ENCODE peak calls at places on chromosomes 16 and 17, in six cellular contexts. N is cardiac muscle cell; C is MV-4-11; I is activated T-cell treated with anti-CD3 and anti-CD28 coated beads, Interleukin-2, amount 50 U/mL, for 72 hours; H is GF-D8; Y is CD4-positive, alpha-beta T cell. Q is an unnamed sample.
A peak's percentile ranks its signal among the peaks of the same experiment; 100 is the strongest.

GRCh38 chr16:78363843-78364242 is 264.4 kb downstream of the WWOX start:
- DNase-seq in H (no peak), I (no peak), C (no peak), N (no peak), Y (no peak), Q (no peak)

GRCh38 chr16:81376880-81377279 is 62.1 kb downstream of the GAN start:
- DNase-seq in Y (no peak), C (no peak), I (peak; percentile 37), H (no peak), N (peak; percentile 6), Q (peak; percentile 4)

GRCh38 chr16:56871172-56871593 is 6.2 kb downstream of the SLC12A3 start:
- DNase-seq in I (no peak), N (peak; percentile 38), C (peak; percentile 95), Y (no peak), H (no peak), Q (no peak)

GRCh38 chr17:56595831-56596740 is 2.6 kb downstream of the NOG start:
- DNase-seq in Y (peak; percentile 20), I (no peak), H (no peak), N (no peak), C (no peak), Q (no peak)

GRCh38 chr16:68283840-68284595 is 19.7 kb downstream of the SLC7A6 start:
- DNase-seq in H (no peak), C (peak; percentile 32), Y (no peak), I (no peak), N (no peak), Q (no peak)

GRCh38 chr17:17698869-17699351 is 17.7 kb downstream of the RAI1 start:
- DNase-seq in I (no peak), Y (no peak), C (no peak), H (no peak), N (no peak), Q (no peak)

GRCh38 chr16:53812914-53813313 is 109.0 kb downstream of the FTO start:
- DNase-seq in N (no peak), C (no peak), H (no peak), Y (no peak), I (no peak), Q (no peak)

GRCh38 chr17:48234922-48235321 is 127.4 kb downstream of the SNX11 start:
- DNase-seq in Y (no peak), I (no peak), H (no peak), N (no peak), C (no peak), Q (no peak)

GRCh38 chr17:66944365-66945203 is 19.9 kb upstream of the CACNG4 start:
- DNase-seq in C (no peak), N (peak; percentile 48), I (no peak), H (no peak), Y (no peak), Q (no peak)

GRCh38 chr16:4693956-4694663 is 748 bp downstream of the NUDT16L1 start:
- DNase-seq in H (no peak), C (no peak), Y (peak; percentile 66), I (peak; percentile 40), N (peak; percentile 81), Q (peak; percentile 36)

GRCh38 chr17:50046667-50047066 is 9.2 kb upstream of the ITGA3 start:
- DNase-seq in I (no peak), Y (no peak), N (no peak), H (no peak), C (no peak), Q (no peak)

GRCh38 chr16:19926449-19927390 is 42.1 kb upstream of the GPRC5B start:
- DNase-seq in N (peak; percentile 89), H (no peak), Y (no peak), C (no peak), I (no peak), Q (no peak)

GRCh38 chr17:64282753-64283080 is 19.7 kb upstream of the TEX2 start:
- DNase-seq in N (no peak), C (peak; percentile 7), H (no peak), Y (no peak), I (no peak), Q (no peak)

GRCh38 chr16:11251525-11252481 is 4.2 kb downstream of the SOCS1 start:
- DNase-seq in C (peak; percentile 74), N (peak; percentile 52), Y (peak; percentile 77), H (no peak), I (peak; percentile 88), Q (no peak)

GRCh38 chr17:82030470-82031302 is 792 bp upstream of the RAC3 start:
- DNase-seq in N (peak; percentile 91), H (peak; percentile 59), I (peak; percentile 90), Y (peak; percentile 79), C (peak; percentile 71), Q (peak; percentile 75)

GRCh38 chr17:78345172-78345571 is 14.7 kb downstream of the SOCS3 start:
- DNase-seq in H (no peak), I (no peak), N (no peak), C (no peak), Y (no peak), Q (no peak)

GRCh38 chr17:40694584-40694983 is 9.0 kb downstream of the KRT24 start:
- DNase-seq in C (no peak), N (no peak), H (no peak), I (no peak), Y (no peak), Q (no peak)

GRCh38 chr16:14199624-14200023 is 128.5 kb downstream of the MRTFB start:
- DNase-seq in Y (no peak), N (no peak), H (no peak), C (no peak), I (no peak), Q (no peak)

GRCh38 chr17:81392909-81393654 is 2.2 kb upstream of the BAHCC1 start:
- DNase-seq in N (no peak), H (no peak), I (peak; percentile 30), Y (no peak), C (no peak), Q (no peak)

GRCh38 chr17:72237223-72237622 is 116.4 kb downstream of the SOX9 start:
- DNase-seq in C (no peak), Y (no peak), H (no peak), I (no peak), N (no peak), Q (no peak)

GRCh38 chr17:36089888-36090836 is at the start of gene CCL3:
- DNase-seq in C (peak; percentile 100), Y (no peak), N (no peak), I (peak; percentile 61), H (no peak), Q (no peak)

GRCh38 chr17:80717661-80718060 is 173.0 kb downstream of the RPTOR start:
- DNase-seq in I (no peak), H (no peak), C (no peak), Y (no peak), N (no peak), Q (no peak)

GRCh38 chr17:46720408-46720807 is 98.1 kb downstream of the WNT3 start:
- DNase-seq in H (no peak), N (peak; percentile 29), C (no peak), I (no peak), Y (no peak), Q (no peak)

GRCh38 chr17:73798111-73798748 is 154.0 kb upstream of the SDK2 start:
- DNase-seq in C (peak; percentile 26), N (peak; percentile 99), H (no peak), Y (no peak), I (no peak), Q (no peak)

GRCh38 chr16:82735176-82735575 is 108.4 kb downstream of the CDH13 start:
- DNase-seq in N (peak; percentile 14), Y (no peak), I (no peak), C (peak; percentile 28), H (no peak), Q (no peak)

Q was measured in T-helper 1 cell.